ENCODE peak calls at places on chromosomes 16 and 17, in six cellular contexts. O, F, E, K, P and Q are unnamed samples.

GRCh38 chr17:78966906-78967600 is 12.7 kb downstream of the LGALS3BP start:
- DNase-seq in F (no peak), O (no peak), P (no peak), K (no peak), E (no peak), Q (no peak)

GRCh38 chr16:29876578-29877249 is 13.7 kb upstream of the CDIPT start:
- DNase-seq in P (peak), F (no peak), K (no peak), O (no peak), E (no peak), Q (no peak)

GRCh38 chr16:82412770-82413169 is 214.0 kb upstream of the CDH13 start:
- DNase-seq in O (no peak), F (no peak), E (no peak), P (no peak), K (no peak), Q (no peak)

GRCh38 chr16:11191665-11192064 is 64.3 kb downstream of the SOCS1 start:
- DNase-seq in P (no peak), F (no peak), E (no peak), O (no peak), K (no peak), Q (no peak)

GRCh38 chr16:12602811-12603698 is 200.6 kb downstream of the CPPED1 start:
- DNase-seq in P (no peak), O (no peak), E (no peak), K (no peak), F (no peak), Q (no peak)

GRCh38 chr17:18974407-18975149 is 22.6 kb downstream of the SLC5A10 start:
- DNase-seq in O (no peak), F (no peak), K (no peak), E (no peak), P (no peak), Q (no peak)

GRCh38 chr16:349211-349610 is 3.3 kb downstream of the AXIN1 start:
- DNase-seq in O (no peak), P (no peak), F (no peak), E (no peak), K (peak), Q (no peak)

GRCh38 chr17:35540589-35541404 is 3.3 kb upstream of the SLFN12L start:
- DNase-seq in F (peak), E (no peak), O (no peak), K (peak), P (peak), Q (no peak)

GRCh38 chr17:50210249-50211225 is 9.1 kb upstream of the COL1A1 start:
- DNase-seq in E (no peak), F (no peak), K (no peak), O (peak), P (peak), Q (peak)

GRCh38 chr16:10557750-10558149 is 22.6 kb downstream of the EMP2 start:
- DNase-seq in K (no peak), P (no peak), E (no peak), O (no peak), F (no peak), Q (no peak)

GRCh38 chr16:30033270-30033669 is 2.2 kb upstream of the TLCD3B start:
- DNase-seq in F (no peak), K (no peak), E (no peak), O (no peak), P (peak), Q (no peak)

GRCh38 chr17:7217113-7217987 is 2.3 kb downstream of the DLG4 start:
- DNase-seq in E (no peak), K (no peak), O (peak), F (no peak), P (peak), Q (no peak)

GRCh38 chr17:76542566-76542971 is 2.7 kb downstream of the PRCD start:
- DNase-seq in F (no peak), P (no peak), E (no peak), K (peak), O (no peak), Q (no peak)

GRCh38 chr17:9890124-9890523 is 14.9 kb downstream of the RCVRN start:
- DNase-seq in O (no peak), E (no peak), K (no peak), P (peak), F (no peak), Q (no peak)

GRCh38 chr17:76585649-76586593 is at the start of gene ST6GALNAC2:
- DNase-seq in P (no peak), F (peak), O (peak), E (peak), K (peak), Q (no peak)

GRCh38 chr17:60142872-60143499 is 6.8 kb upstream of the CA4 start:
- DNase-seq in E (peak), K (peak), O (peak), F (peak), P (peak), Q (peak)

GRCh38 chr17:47603830-47604229 is 45.9 kb upstream of the KPNB1 start:
- DNase-seq in K (no peak), F (no peak), O (no peak), E (no peak), P (no peak), Q (no peak)

GRCh38 chr17:29588561-29589411 is 662 bp downstream of the GIT1 start:
- DNase-seq in K (peak), E (no peak), P (peak), F (no peak), O (peak), Q (peak)

GRCh38 chr16:80260906-80261311 is 279.9 kb upstream of the DYNLRB2 start:
- DNase-seq in O (no peak), E (no peak), F (no peak), P (no peak), K (no peak), Q (no peak)

GRCh38 chr17:17227608-17228520 is 9.1 kb downstream of the FLCN start:
- DNase-seq in P (no peak), O (peak), F (peak), K (peak), E (peak), Q (no peak)

GRCh38 chr17:81397314-81398169 is 2.3 kb downstream of the BAHCC1 start:
- DNase-seq in F (no peak), O (peak), P (no peak), K (no peak), E (no peak), Q (no peak)

GRCh38 chr16:85537795-85538401 is 75.2 kb upstream of the GSE1 start:
- DNase-seq in O (no peak), F (no peak), E (no peak), K (no peak), P (no peak), Q (no peak)

GRCh38 chr16:5108505-5109158 is 11.0 kb upstream of the EEF2KMT start:
- DNase-seq in K (no peak), O (no peak), E (no peak), F (no peak), P (no peak), Q (no peak)

GRCh38 chr17:32445075-32445427 is 741 bp downstream of the PSMD11 start:
- DNase-seq in F (peak), P (peak), O (peak), K (no peak), E (peak), Q (no peak)

GRCh38 chr16:78290498-78291271 is 191.2 kb downstream of the WWOX start:
- DNase-seq in E (no peak), K (no peak), F (no peak), O (no peak), P (no peak), Q (no peak)

GRCh38 chr17:17313350-17313991 is 10.3 kb downstream of the NT5M start:
- DNase-seq in P (peak), K (peak), E (peak), O (peak), F (peak), Q (no peak)

GRCh38 chr16:10749680-10750035 is 6.0 kb downstream of the NUBP1 start:
- DNase-seq in O (no peak), P (no peak), K (no peak), E (no peak), F (no peak), Q (no peak)

GRCh38 chr16:75093598-75094540 is 22.7 kb downstream of the LDHD start:
- DNase-seq in O (no peak), P (no peak), K (no peak), E (no peak), F (no peak), Q (no peak)

GRCh38 chr17:32277284-32277683 is 11.7 kb downstream of the RHBDL3 start:
- DNase-seq in E (no peak), K (no peak), O (no peak), P (no peak), F (no peak), Q (no peak)

GRCh38 chr17:55717432-55717831 is 5.2 kb downstream of the TMEM100 start:
- DNase-seq in K (no peak), P (no peak), E (no peak), O (no peak), F (no peak), Q (no peak)

GRCh38 chr17:64741038-64741641 is 79.0 kb upstream of the SMURF2 start:
- DNase-seq in F (no peak), O (peak), E (no peak), P (no peak), K (no peak), Q (peak)

GRCh38 chr16:12229759-12230594 is 253.4 kb downstream of the SNX29 start:
- DNase-seq in O (no peak), K (no peak), E (no peak), P (no peak), F (no peak), Q (no peak)

GRCh38 chr17:19384723-19385391 is 2.1 kb downstream of the MFAP4 start:
- DNase-seq in O (peak), F (no peak), E (peak), P (peak), K (peak), Q (peak)

GRCh38 chr16:46857261-46857962 is 26.4 kb upstream of the C16orf87 start:
- DNase-seq in K (peak), O (peak), F (no peak), P (peak), E (peak), Q (no peak)

GRCh38 chr16:19746561-19746960 is 28.5 kb downstream of the IQCK start:
- DNase-seq in P (peak), O (no peak), K (no peak), F (no peak), E (no peak), Q (peak)

GRCh38 chr16:65068151-65068740 is 53.6 kb downstream of the CDH11 start:
- DNase-seq in O (no peak), F (no peak), P (no peak), K (no peak), E (no peak), Q (no peak)

GRCh38 chr17:2215616-2216364 is 87.8 kb downstream of the SMG6 start:
- DNase-seq in E (no peak), K (peak), F (peak), P (no peak), O (peak), Q (peak)
- TF ChIP-seq CTCF in E (no peak), K (no peak), F (no peak), P (no peak), O (no peak), Q (no peak)

GRCh38 chr17:1493291-1493980 is 950 bp upstream of the MYO1C start:
- DNase-seq in E (no peak), K (no peak), O (no peak), P (no peak), F (no peak), Q (no peak)

GRCh38 chr17:1490643-1491405 is 1.7 kb downstream of the MYO1C start:
- DNase-seq in P (peak), K (peak), O (peak), E (peak), F (peak), Q (no peak)

GRCh38 chr17:1492249-1493206 is at the start of gene MYO1C:
- DNase-seq in O (no peak), P (no peak), K (peak), F (no peak), E (no peak), Q (no peak)

GRCh38 chr17:1494203-1494602 is 1.7 kb upstream of the MYO1C start:
- DNase-seq in F (no peak), P (no peak), E (no peak), O (no peak), K (no peak), Q (no peak)

GRCh38 chr17:1491406-1492248 is 859 bp downstream of the MYO1C start:
- DNase-seq in K (peak), P (peak), E (no peak), F (peak), O (peak), Q (no peak)
- TF ChIP-seq POLR2A in K (no peak), P (no peak), E (no peak), F (no peak), O (no peak), Q (no peak)

GRCh38 chr16:87702325-87702811 is 63.4 kb downstream of the KLHDC4 start:
- DNase-seq in K (peak), O (peak), F (no peak), P (peak), E (no peak), Q (no peak)
- TF ChIP-seq CTCF in K (no peak), O (peak), F (peak), P (peak), E (no peak), Q (no peak)

GRCh38 chr16:57798953-57799618 is 3.2 kb downstream of the KIFC3 start:
- DNase-seq in F (peak), E (no peak), P (peak), K (no peak), O (peak), Q (no peak)
- TF ChIP-seq POLR2A in F (no peak), E (no peak), P (no peak), K (no peak), O (no peak), Q (no peak)

DNA sequence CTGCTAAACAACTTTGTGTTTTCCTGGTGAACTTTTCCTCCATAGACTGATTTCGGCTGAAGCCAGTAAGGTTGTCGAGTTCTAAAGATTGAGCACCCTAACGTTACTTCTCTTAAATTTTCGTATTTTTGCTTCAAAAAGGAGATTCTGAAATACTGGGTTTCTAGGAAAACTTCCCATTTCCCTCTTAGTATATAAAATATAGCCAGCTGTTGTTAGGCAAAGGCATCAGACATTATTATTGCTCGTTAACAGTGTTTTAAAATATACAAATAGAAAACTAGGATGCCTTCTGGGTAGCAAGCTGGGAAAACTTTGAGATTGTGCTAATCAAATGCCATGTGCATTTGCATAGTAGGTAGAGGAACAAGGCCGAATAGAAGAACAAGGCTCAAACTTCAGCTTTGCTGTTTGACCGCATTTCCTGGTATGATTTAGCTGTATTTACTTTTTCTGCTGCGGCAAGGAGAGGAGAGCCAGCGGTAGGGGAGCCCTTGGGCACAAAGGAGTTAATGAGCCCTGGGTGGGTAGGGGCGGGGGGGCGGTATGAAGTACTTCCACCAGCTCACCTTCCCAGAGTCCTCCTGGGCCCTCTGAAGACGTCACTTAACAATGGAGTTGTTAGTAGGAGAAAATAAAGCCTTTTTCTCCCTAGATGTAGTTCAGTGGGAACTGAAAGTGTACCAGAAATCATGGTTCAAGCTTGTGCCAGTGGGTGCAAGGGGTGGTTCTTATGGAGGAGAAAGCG is 151.9 kb downstream of the MSI2 start:
- DNase-seq in P (no peak), F (no peak), E (peak), K (no peak), O (no peak), Q (no peak)
- TF ChIP-seq CTCF in P (no peak), F (no peak), E (no peak), K (no peak), O (no peak), Q (no peak)

GRCh38 chr17:41678907-41679739 is 9.6 kb upstream of the EIF1 start:
- DNase-seq in F (no peak), O (no peak), P (peak), K (no peak), E (no peak), Q (no peak)

GRCh38 chr17:41676058-41676419 is 12.6 kb upstream of the EIF1 start:
- DNase-seq in F (no peak), E (no peak), O (no peak), K (no peak), P (no peak), Q (no peak)

GRCh38 chr17:41679740-41680425 is 8.8 kb upstream of the EIF1 start:
- DNase-seq in O (no peak), E (no peak), F (no peak), P (no peak), K (no peak), Q (no peak)

GRCh38 chr17:41680426-41681040 is 8.2 kb upstream of the EIF1 start:
- DNase-seq in P (no peak), K (no peak), E (no peak), O (no peak), F (no peak), Q (no peak)

DNA sequence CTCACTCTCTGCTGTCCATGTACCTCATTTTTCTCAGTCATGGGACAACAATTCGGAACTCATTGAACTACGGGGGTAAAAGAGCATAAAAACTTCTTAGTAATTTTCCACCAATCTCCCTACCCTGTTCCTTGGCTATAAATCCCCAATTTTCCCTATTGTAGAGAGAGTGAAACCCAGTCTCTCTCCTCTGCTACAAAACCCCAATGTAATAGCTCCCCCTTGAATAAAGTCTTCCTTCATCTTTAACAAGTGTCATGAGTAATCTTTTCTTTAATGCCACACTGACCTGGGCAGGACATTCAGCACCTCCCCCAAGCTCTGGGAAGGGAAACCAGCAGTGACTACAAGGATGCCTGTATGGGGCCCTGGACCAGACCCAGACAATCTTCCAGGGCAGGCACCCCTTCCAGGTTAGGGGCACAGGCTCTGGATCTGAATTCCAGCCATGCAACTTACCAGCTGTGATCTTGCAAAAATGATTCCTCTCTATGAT is 10.2 kb upstream of the EIF1 start:
- DNase-seq in P (peak), E (no peak), F (no peak), O (no peak), K (no peak), Q (no peak)
- TF ChIP-seq POLR2A in P (peak), E (no peak), F (peak), O (peak), K (no peak), Q (no peak)

GRCh38 chr16:86733526-86734254 is 155.3 kb downstream of the FOXL1 start:
- DNase-seq in K (no peak), E (no peak), F (no peak), O (no peak), P (no peak), Q (no peak)

GRCh38 chr16:86732621-86733297 is 154.4 kb downstream of the FOXL1 start:
- DNase-seq in E (no peak), P (no peak), K (no peak), F (no peak), O (no peak), Q (no peak)

GRCh38 chr16:86735727-86736126 is 157.4 kb downstream of the FOXL1 start:
- DNase-seq in E (no peak), F (no peak), O (no peak), P (no peak), K (peak), Q (no peak)

GRCh38 chr16:86737083-86737482 is 158.7 kb downstream of the FOXL1 start:
- DNase-seq in F (no peak), O (no peak), E (no peak), P (no peak), K (peak), Q (no peak)

DNA sequence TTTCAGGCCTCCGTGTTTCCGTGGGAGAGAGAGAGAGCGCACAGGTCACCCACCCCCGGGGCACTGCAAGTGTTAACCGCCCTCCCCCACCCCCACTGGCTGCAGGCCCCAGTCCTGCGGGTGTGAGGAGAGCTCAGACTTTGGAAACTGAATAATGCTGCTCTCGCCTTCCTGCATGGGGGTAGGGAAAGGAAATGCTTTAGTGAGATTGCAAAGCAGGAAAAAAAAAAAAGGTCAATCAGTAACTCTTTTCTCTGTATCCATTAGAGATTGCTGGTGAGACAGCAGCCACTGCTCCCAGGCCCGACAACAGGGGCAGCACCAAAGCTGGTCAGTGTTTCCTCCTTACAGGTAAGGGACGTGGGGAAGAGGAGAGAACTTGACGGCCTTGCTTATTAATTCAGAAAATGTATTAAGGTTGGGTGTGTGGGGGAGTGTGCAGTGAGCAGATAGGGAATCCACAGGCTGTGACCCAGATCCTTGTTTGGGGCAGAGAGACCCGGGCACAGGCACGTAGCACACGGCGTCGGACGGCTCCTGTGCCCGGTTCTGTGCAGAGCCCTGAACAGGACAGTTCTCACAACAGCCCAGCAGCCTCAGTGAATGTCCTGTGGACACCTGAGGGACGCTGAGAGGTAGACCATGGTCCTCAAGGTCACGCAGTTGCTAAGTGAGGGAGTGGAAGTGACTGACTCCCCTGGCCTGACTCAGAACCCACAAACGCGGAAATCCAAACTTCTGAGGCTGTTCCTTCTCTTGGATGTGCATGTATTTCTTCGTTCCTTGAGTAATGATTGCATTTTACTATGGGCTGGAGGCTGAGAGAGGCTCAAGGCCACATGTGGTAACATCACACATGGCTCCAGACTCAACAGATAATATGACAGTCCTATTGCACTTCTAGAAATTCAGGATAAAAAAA is 156.5 kb downstream of the FOXL1 start:
- DNase-seq in P (no peak), O (no peak), E (no peak), K (peak), F (no peak), Q (no peak)
- TF ChIP-seq CTCF in P (no peak), O (no peak), E (no peak), K (no peak), F (no peak), Q (no peak)